ENCODE peak calls at places on chromosome 5, in ten cellular contexts. One of them, this sample, is unnamed.

GRCh38 chr5:77621440-77621839 is 17.1 kb downstream of the OTP start:
- DNase-seq in WTC11: no peak
- DNase-seq in brain microvascular endothelial cell: no peak
- DNase-seq in SK-N-SH: no peak
- DNase-seq in fibroblast of mammary gland: no peak
- DNase-seq in tibial nerve: no peak
- DNase-seq in psoas muscle: no peak
- DNase-seq in H1: no peak
- DNase-seq in A673: no peak
- DNase-seq in NB4: no peak
- DNase-seq in this sample: no peak

GRCh38 chr5:91110709-91111108 is 272.4 kb downstream of the ARRDC3 start:
- DNase-seq in WTC11: no peak
- DNase-seq in brain microvascular endothelial cell: no peak
- DNase-seq in SK-N-SH: no peak
- DNase-seq in fibroblast of mammary gland: peak; percentile 57
- DNase-seq in tibial nerve: no peak
- DNase-seq in psoas muscle: no peak
- DNase-seq in H1: no peak
- DNase-seq in A673: no peak
- DNase-seq in NB4: no peak
- DNase-seq in this sample: no peak

GRCh38 chr5:97171703-97172102 is 11.3 kb downstream of the RIOK2 start:
- DNase-seq in WTC11: no peak
- DNase-seq in brain microvascular endothelial cell: no peak
- DNase-seq in SK-N-SH: no peak
- DNase-seq in fibroblast of mammary gland: no peak
- DNase-seq in tibial nerve: no peak
- DNase-seq in psoas muscle: no peak
- DNase-seq in H1: no peak
- DNase-seq in A673: no peak
- DNase-seq in NB4: no peak
- DNase-seq in this sample: no peak

GRCh38 chr5:107670028-107670926 is 460 bp downstream of the EFNA5 start:
- DNase-seq in WTC11: peak; percentile 57
- DNase-seq in brain microvascular endothelial cell: peak; percentile 20
- DNase-seq in SK-N-SH: peak; percentile 73
- DNase-seq in fibroblast of mammary gland: no peak
- DNase-seq in tibial nerve: no peak
- DNase-seq in psoas muscle: peak; percentile 31
- DNase-seq in H1: no peak
- DNase-seq in A673: peak; percentile 73
- DNase-seq in NB4: no peak
- DNase-seq in this sample: peak; percentile 71

GRCh38 chr5:96655506-96655905 is 6.7 kb upstream of the CAST start:
- DNase-seq in WTC11: no peak
- DNase-seq in brain microvascular endothelial cell: no peak
- DNase-seq in SK-N-SH: no peak
- DNase-seq in fibroblast of mammary gland: peak; percentile 67
- DNase-seq in tibial nerve: no peak
- DNase-seq in psoas muscle: no peak
- DNase-seq in H1: no peak
- DNase-seq in A673: no peak
- DNase-seq in NB4: peak; percentile 24
- DNase-seq in this sample: no peak

GRCh38 chr5:55402199-55402598 is 94.4 kb downstream of the MTREX start:
- DNase-seq in WTC11: peak; percentile 21
- DNase-seq in brain microvascular endothelial cell: no peak
- DNase-seq in SK-N-SH: no peak
- DNase-seq in fibroblast of mammary gland: no peak
- DNase-seq in tibial nerve: no peak
- DNase-seq in psoas muscle: no peak
- DNase-seq in H1: no peak
- DNase-seq in A673: no peak
- DNase-seq in NB4: no peak
- DNase-seq in this sample: no peak

GRCh38 chr5:75140277-75140676 is 87.9 kb upstream of the GCNT4 start:
- DNase-seq in WTC11: no peak
- DNase-seq in brain microvascular endothelial cell: no peak
- DNase-seq in SK-N-SH: no peak
- DNase-seq in fibroblast of mammary gland: no peak
- DNase-seq in tibial nerve: no peak
- DNase-seq in psoas muscle: no peak
- DNase-seq in H1: no peak
- DNase-seq in A673: peak; percentile 58
- DNase-seq in NB4: no peak
- DNase-seq in this sample: no peak

GRCh38 chr5:178625679-178626483 is 969 bp downstream of the CLK4 start:
- DNase-seq in WTC11: no peak
- DNase-seq in brain microvascular endothelial cell: peak; percentile 46
- DNase-seq in SK-N-SH: peak; percentile 31
- DNase-seq in fibroblast of mammary gland: peak; percentile 44
- DNase-seq in tibial nerve: no peak
- DNase-seq in psoas muscle: no peak
- DNase-seq in H1: no peak
- DNase-seq in A673: no peak
- DNase-seq in NB4: peak; percentile 57
- DNase-seq in this sample: peak; percentile 13

DNA sequence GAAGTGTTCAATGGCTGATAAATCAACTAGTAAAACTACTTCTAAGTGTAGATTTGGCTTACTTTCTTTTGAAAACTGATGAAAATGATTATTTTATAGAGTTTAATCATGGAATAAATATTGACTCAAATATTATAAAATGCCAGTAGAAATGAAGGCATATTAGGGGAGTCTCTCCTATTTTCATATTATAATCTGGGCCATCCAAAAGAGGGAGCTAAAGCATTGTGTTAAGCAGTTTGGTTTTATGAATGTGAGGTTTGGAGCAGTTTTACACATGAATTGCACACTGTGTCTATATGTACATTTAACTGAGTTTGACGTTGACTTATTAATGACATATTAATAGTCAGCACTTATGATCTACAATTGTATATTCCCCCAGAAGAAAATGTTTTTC is 17.4 kb downstream of the CDH9 start:
- DNase-seq in WTC11: no peak
- DNase-seq in brain microvascular endothelial cell: no peak
- DNase-seq in SK-N-SH: no peak
- DNase-seq in fibroblast of mammary gland: peak; percentile 34
- DNase-seq in tibial nerve: no peak
- DNase-seq in psoas muscle: no peak
- DNase-seq in H1: no peak
- DNase-seq in A673: peak; percentile 31
- DNase-seq in NB4: peak; percentile 37
- DNase-seq in this sample: no peak
- TF ChIP-seq CTCF in WTC11: no peak
- TF ChIP-seq CTCF in brain microvascular endothelial cell: peak; percentile 27
- TF ChIP-seq CTCF in SK-N-SH: peak; percentile 64
- TF ChIP-seq CTCF in fibroblast of mammary gland: peak; percentile 28
- TF ChIP-seq CTCF in tibial nerve: no peak
- TF ChIP-seq CTCF in psoas muscle: peak; percentile 6
- TF ChIP-seq CTCF in H1: no peak
- TF ChIP-seq CTCF in A673: peak; percentile 41
- TF ChIP-seq CTCF in NB4: no peak
- TF ChIP-seq CTCF in this sample: no peak

GRCh38 chr5:74055446-74056097 is 429.6 kb downstream of the ARHGEF28 start:
- DNase-seq in WTC11: no peak
- DNase-seq in brain microvascular endothelial cell: no peak
- DNase-seq in SK-N-SH: no peak
- DNase-seq in fibroblast of mammary gland: no peak
- DNase-seq in tibial nerve: no peak
- DNase-seq in psoas muscle: no peak
- DNase-seq in H1: no peak
- DNase-seq in A673: no peak
- DNase-seq in NB4: no peak
- DNase-seq in this sample: peak; percentile 39

GRCh38 chr5:74056102-74056788 is 430.2 kb downstream of the ARHGEF28 start:
- DNase-seq in WTC11: no peak
- DNase-seq in brain microvascular endothelial cell: no peak
- DNase-seq in SK-N-SH: no peak
- DNase-seq in fibroblast of mammary gland: no peak
- DNase-seq in tibial nerve: no peak
- DNase-seq in psoas muscle: no peak
- DNase-seq in H1: no peak
- DNase-seq in A673: no peak
- DNase-seq in NB4: no peak
- DNase-seq in this sample: no peak

GRCh38 chr5:74052441-74052840 is 426.4 kb downstream of the ARHGEF28 start:
- DNase-seq in WTC11: no peak
- DNase-seq in brain microvascular endothelial cell: no peak
- DNase-seq in SK-N-SH: no peak
- DNase-seq in fibroblast of mammary gland: no peak
- DNase-seq in tibial nerve: no peak
- DNase-seq in psoas muscle: no peak
- DNase-seq in H1: no peak
- DNase-seq in A673: no peak
- DNase-seq in NB4: no peak
- DNase-seq in this sample: no peak

GRCh38 chr5:74054139-74054538 is 428.1 kb downstream of the ARHGEF28 start:
- DNase-seq in WTC11: no peak
- DNase-seq in brain microvascular endothelial cell: no peak
- DNase-seq in SK-N-SH: peak; percentile 14
- DNase-seq in fibroblast of mammary gland: no peak
- DNase-seq in tibial nerve: no peak
- DNase-seq in psoas muscle: no peak
- DNase-seq in H1: no peak
- DNase-seq in A673: peak; percentile 19
- DNase-seq in NB4: no peak
- DNase-seq in this sample: no peak

DNA sequence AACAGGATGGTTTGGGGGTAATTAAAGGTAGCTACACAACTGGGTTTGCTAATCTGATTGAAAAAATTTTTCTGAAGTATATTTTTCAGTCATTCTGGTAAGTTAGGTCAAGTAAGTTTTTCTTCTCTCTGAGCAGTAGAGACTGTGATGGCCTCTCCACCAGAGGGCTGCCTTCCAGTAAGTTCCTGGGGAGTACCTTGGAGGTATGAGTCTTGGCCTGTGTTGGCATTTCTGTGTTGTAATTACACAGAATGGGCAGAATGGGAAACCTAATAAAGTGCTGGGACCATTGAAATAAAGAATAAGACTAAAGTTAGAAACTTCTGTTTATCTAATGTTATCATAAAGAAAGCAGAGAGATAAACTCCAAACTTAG is 430.8 kb downstream of the ARHGEF28 start:
- DNase-seq in WTC11: peak; percentile 11
- DNase-seq in brain microvascular endothelial cell: peak; percentile 37
- DNase-seq in SK-N-SH: no peak
- DNase-seq in fibroblast of mammary gland: peak; percentile 33
- DNase-seq in tibial nerve: no peak
- DNase-seq in psoas muscle: no peak
- DNase-seq in H1: no peak
- DNase-seq in A673: peak; percentile 13
- DNase-seq in NB4: peak; percentile 15
- DNase-seq in this sample: no peak
- TF ChIP-seq CTCF in WTC11: no peak
- TF ChIP-seq CTCF in brain microvascular endothelial cell: peak; percentile 78
- TF ChIP-seq CTCF in SK-N-SH: peak; percentile 57
- TF ChIP-seq CTCF in fibroblast of mammary gland: peak; percentile 35
- TF ChIP-seq CTCF in tibial nerve: no peak
- TF ChIP-seq CTCF in psoas muscle: peak; percentile 50
- TF ChIP-seq CTCF in H1: peak; percentile 39
- TF ChIP-seq CTCF in A673: peak; percentile 33
- TF ChIP-seq CTCF in NB4: no peak
- TF ChIP-seq CTCF in this sample: no peak

DNA sequence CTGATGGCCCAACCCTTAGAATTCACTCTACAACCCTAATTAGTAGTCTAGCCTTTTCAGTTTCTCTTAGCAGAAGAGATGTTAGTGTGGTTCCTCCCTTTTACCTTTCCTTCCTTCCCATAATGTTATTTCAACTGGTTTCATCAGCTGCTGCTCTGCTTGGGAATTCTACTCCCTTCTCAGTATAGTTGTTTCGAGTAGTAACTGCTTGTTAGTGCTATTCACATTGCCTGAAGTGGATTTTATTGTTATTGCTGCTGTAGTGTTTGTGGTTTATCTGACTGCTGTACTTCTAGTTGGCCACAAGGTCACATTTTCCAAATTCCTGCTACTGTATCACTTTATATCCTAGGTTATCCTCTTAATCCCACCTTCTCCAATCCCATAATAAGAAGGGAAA is 29.7 kb downstream of the SMIM15 start:
- DNase-seq in WTC11: no peak
- DNase-seq in brain microvascular endothelial cell: peak; percentile 15
- DNase-seq in SK-N-SH: no peak
- DNase-seq in fibroblast of mammary gland: no peak
- DNase-seq in tibial nerve: no peak
- DNase-seq in psoas muscle: no peak
- DNase-seq in H1: no peak
- DNase-seq in A673: peak; percentile 4
- DNase-seq in NB4: no peak
- DNase-seq in this sample: no peak
- TF ChIP-seq CTCF in WTC11: no peak
- TF ChIP-seq CTCF in brain microvascular endothelial cell: no peak
- TF ChIP-seq CTCF in SK-N-SH: no peak
- TF ChIP-seq CTCF in fibroblast of mammary gland: no peak
- TF ChIP-seq CTCF in tibial nerve: no peak
- TF ChIP-seq CTCF in psoas muscle: no peak
- TF ChIP-seq CTCF in H1: no peak
- TF ChIP-seq CTCF in A673: peak; percentile 11
- TF ChIP-seq CTCF in NB4: no peak
- TF ChIP-seq CTCF in this sample: no peak

GRCh38 chr5:33999986-34000385 is 7.9 kb downstream of the AMACR start:
- DNase-seq in WTC11: no peak
- DNase-seq in brain microvascular endothelial cell: no peak
- DNase-seq in SK-N-SH: no peak
- DNase-seq in fibroblast of mammary gland: no peak
- DNase-seq in tibial nerve: no peak
- DNase-seq in psoas muscle: no peak
- DNase-seq in H1: no peak
- DNase-seq in A673: no peak
- DNase-seq in NB4: no peak
- DNase-seq in this sample: no peak

GRCh38 chr5:34001231-34001935 is 6.5 kb downstream of the AMACR start:
- DNase-seq in WTC11: no peak
- DNase-seq in brain microvascular endothelial cell: no peak
- DNase-seq in SK-N-SH: no peak
- DNase-seq in fibroblast of mammary gland: no peak
- DNase-seq in tibial nerve: no peak
- DNase-seq in psoas muscle: no peak
- DNase-seq in H1: no peak
- DNase-seq in A673: no peak
- DNase-seq in NB4: no peak
- DNase-seq in this sample: no peak

GRCh38 chr5:33992864-33993263 is 8.4 kb upstream of the SLC45A2 start:
- DNase-seq in WTC11: no peak
- DNase-seq in brain microvascular endothelial cell: no peak
- DNase-seq in SK-N-SH: no peak
- DNase-seq in fibroblast of mammary gland: no peak
- DNase-seq in tibial nerve: no peak
- DNase-seq in psoas muscle: no peak
- DNase-seq in H1: no peak
- DNase-seq in A673: no peak
- DNase-seq in NB4: no peak
- DNase-seq in this sample: no peak

GRCh38 chr5:33994845-33995244 is 10.4 kb upstream of the SLC45A2 start:
- DNase-seq in WTC11: no peak
- DNase-seq in brain microvascular endothelial cell: no peak
- DNase-seq in SK-N-SH: no peak
- DNase-seq in fibroblast of mammary gland: peak; percentile 76
- DNase-seq in tibial nerve: no peak
- DNase-seq in psoas muscle: no peak
- DNase-seq in H1: no peak
- DNase-seq in A673: no peak
- DNase-seq in NB4: no peak
- DNase-seq in this sample: no peak

GRCh38 chr5:33997331-33997983 is 10.4 kb downstream of the AMACR start:
- DNase-seq in WTC11: no peak
- DNase-seq in brain microvascular endothelial cell: peak; percentile 82
- DNase-seq in SK-N-SH: peak; percentile 58
- DNase-seq in fibroblast of mammary gland: peak; percentile 89
- DNase-seq in tibial nerve: peak; percentile 31
- DNase-seq in psoas muscle: peak; percentile 63
- DNase-seq in H1: no peak
- DNase-seq in A673: peak; percentile 81
- DNase-seq in NB4: peak; percentile 58
- DNase-seq in this sample: no peak
- TF ChIP-seq CTCF in WTC11: peak; percentile 24
- TF ChIP-seq CTCF in brain microvascular endothelial cell: peak; percentile 81
- TF ChIP-seq CTCF in SK-N-SH: peak; percentile 75
- TF ChIP-seq CTCF in fibroblast of mammary gland: peak; percentile 80
- TF ChIP-seq CTCF in tibial nerve: peak; percentile 60
- TF ChIP-seq CTCF in psoas muscle: peak; percentile 65
- TF ChIP-seq CTCF in H1: peak; percentile 61
- TF ChIP-seq CTCF in A673: peak; percentile 80
- TF ChIP-seq CTCF in NB4: peak; percentile 56
- TF ChIP-seq CTCF in this sample: peak; percentile 51